ENCODE peak calls at places on chromosomes 3 and 15, in seven cellular contexts. U, L, A, E, F, Q and R are unnamed samples.

GRCh38 chr3:7630925-7631324 is 770.0 kb downstream of the GRM7 start:
- DNase-seq in U (peak), L (no peak), A (peak), E (no peak), F (peak), Q (peak), R (peak)

GRCh38 chr3:13379191-13379830 is 40.8 kb downstream of the NUP210 start:
- DNase-seq in U (no peak), L (no peak), A (no peak), E (no peak), F (no peak), Q (peak), R (no peak)

GRCh38 chr3:159487304-159487703 is 501.3 kb upstream of the IL12A start:
- DNase-seq in U (no peak), L (no peak), A (no peak), E (no peak), F (no peak), Q (no peak), R (no peak)

GRCh38 chr3:151228291-151229125 is 25.5 kb upstream of the GPR171 start:
- DNase-seq in U (no peak), L (peak), A (no peak), E (no peak), F (no peak), Q (peak), R (peak)

GRCh38 chr3:162168715-162169114 is 672.1 kb downstream of the OTOL1 start:
- DNase-seq in U (no peak), L (no peak), A (no peak), E (no peak), F (no peak), Q (no peak), R (no peak)

GRCh38 chr15:77507911-77508310 is 87.2 kb downstream of the HMG20A start:
- DNase-seq in U (no peak), L (no peak), A (no peak), E (no peak), F (peak), Q (no peak), R (peak)

GRCh38 chr3:100097919-100098896 is 16.1 kb downstream of the FILIP1L start:
- DNase-seq in U (peak), L (no peak), A (peak), E (no peak), F (peak), Q (no peak), R (no peak)

GRCh38 chr15:58521293-58521991 is 89.7 kb downstream of the LIPC start:
- DNase-seq in U (peak), L (peak), A (peak), E (no peak), F (peak), Q (peak), R (no peak)

GRCh38 chr15:67165653-67166260 is 88.7 kb downstream of the AAGAB start:
- DNase-seq in U (no peak), L (no peak), A (no peak), E (no peak), F (no peak), Q (peak), R (no peak)

GRCh38 chr15:98865397-98866339 is 141.9 kb downstream of the PGPEP1L start:
- DNase-seq in U (peak), L (no peak), A (peak), E (peak), F (peak), Q (peak), R (peak)

GRCh38 chr3:143830063-143830462 is 18.2 kb downstream of the SLC9A9 start:
- DNase-seq in U (no peak), L (no peak), A (no peak), E (no peak), F (no peak), Q (no peak), R (no peak)

GRCh38 chr15:92930776-92931175 is 30.7 kb downstream of the CHD2 start:
- DNase-seq in U (no peak), L (no peak), A (no peak), E (no peak), F (no peak), Q (peak), R (no peak)

GRCh38 chr3:189349772-189350171 is 178.0 kb downstream of the TPRG1 start:
- DNase-seq in U (no peak), L (peak), A (no peak), E (no peak), F (no peak), Q (no peak), R (no peak)

GRCh38 chr15:91929509-91929908 is 76.0 kb downstream of the SLCO3A1 start:
- DNase-seq in U (no peak), L (no peak), A (no peak), E (no peak), F (no peak), Q (no peak), R (no peak)

GRCh38 chr3:14946749-14947104 is 656 bp upstream of the NR2C2 start:
- DNase-seq in U (no peak), L (no peak), A (no peak), E (no peak), F (no peak), Q (no peak), R (no peak)
- H3K4me3 ChIP-seq in U (peak), L (peak), A (peak), E (peak), F (peak), Q (peak), R (peak)

GRCh38 chr3:42159147-42159546 is 68.0 kb downstream of the TRAK1 start:
- DNase-seq in U (no peak), L (no peak), A (no peak), E (no peak), F (no peak), Q (no peak), R (no peak)
- H3K4me3 ChIP-seq in U (no peak), L (peak), A (no peak), E (no peak), F (no peak), Q (no peak), R (no peak)

DNA sequence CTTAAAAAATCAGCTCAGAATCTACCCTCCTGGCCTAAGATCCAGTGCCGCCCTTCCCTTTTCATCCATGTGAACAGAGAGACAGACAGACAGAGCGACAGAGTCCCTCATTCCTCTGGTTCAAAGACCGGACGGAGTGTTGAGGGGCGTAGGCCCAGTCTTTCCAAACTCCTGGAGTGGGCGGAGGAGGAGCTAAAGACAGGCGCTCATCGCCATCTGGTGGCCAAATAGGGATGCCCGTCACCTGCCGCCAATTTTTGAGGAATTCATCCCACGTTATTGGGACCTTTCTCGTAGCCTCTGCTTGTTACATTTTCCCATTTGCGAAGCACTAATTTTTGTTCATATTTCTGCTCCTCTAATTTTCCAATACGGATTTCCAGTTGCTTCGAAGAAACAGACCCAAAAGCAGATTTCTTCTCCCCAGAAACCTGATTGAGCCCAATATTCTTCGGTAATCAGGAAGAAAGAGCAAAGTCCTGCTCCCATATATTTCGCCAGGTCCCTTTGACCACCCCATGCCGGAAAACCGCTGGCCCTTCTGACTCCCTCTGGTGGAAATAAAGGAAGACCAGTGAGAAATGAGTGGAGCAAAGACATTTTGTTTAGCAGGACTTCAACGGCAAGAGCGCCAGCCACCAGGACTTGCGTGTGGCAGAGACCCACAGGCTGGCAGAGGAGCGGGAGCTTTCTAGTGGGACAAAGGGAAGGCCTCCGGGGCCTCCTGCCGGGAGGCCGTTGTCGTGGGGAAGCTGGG is 88.0 kb downstream of the LRRK1 start:
- DNase-seq in U (peak), L (peak), A (peak), E (no peak), F (peak), Q (peak), R (peak)
- H3K4me3 ChIP-seq in U (no peak), L (no peak), A (no peak), E (no peak), F (no peak), Q (no peak), R (peak)

DNA sequence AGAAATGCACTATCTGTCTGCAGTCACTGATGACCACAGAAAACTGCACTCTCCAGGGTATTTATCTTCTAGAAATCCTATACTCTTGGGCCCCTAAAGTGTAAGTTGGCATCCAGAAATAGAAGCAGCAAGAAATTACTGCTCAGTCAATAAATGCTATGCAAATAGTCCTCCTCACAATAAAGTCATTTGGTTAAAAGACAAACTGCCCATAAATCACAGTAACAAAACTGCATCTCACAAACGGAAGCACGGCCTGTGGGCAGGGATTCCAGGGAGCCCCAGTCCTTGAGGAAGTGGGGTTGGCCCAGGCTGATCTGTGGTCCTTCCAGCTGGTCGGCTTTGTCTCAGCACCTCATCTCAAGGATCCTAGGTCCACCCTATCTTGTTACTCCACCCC is 29.8 kb upstream of the SPATA12 start:
- DNase-seq in U (no peak), L (no peak), A (no peak), E (no peak), F (no peak), Q (no peak), R (no peak)
- H3K4me3 ChIP-seq in U (no peak), L (no peak), A (no peak), E (no peak), F (no peak), Q (no peak), R (no peak)

GRCh38 chr15:81869161-81869928 is 176.5 kb downstream of the MEX3B start:
- DNase-seq in U (no peak), L (no peak), A (no peak), E (no peak), F (no peak), Q (no peak), R (no peak)
- H3K4me3 ChIP-seq in U (no peak), L (no peak), A (no peak), E (no peak), F (no peak), Q (no peak), R (no peak)

GRCh38 chr3:133926736-133927542 is 31.3 kb upstream of the RAB6B start:
- DNase-seq in U (no peak), L (no peak), A (no peak), E (no peak), F (peak), Q (peak), R (no peak)

GRCh38 chr3:133927543-133928066 is 31.9 kb upstream of the RAB6B start:
- DNase-seq in U (no peak), L (peak), A (peak), E (peak), F (peak), Q (peak), R (peak)

GRCh38 chr3:133930341-133930933 is 34.8 kb upstream of the RAB6B start:
- DNase-seq in U (no peak), L (peak), A (no peak), E (no peak), F (no peak), Q (peak), R (no peak)

GRCh38 chr3:133928903-133929607 is 33.4 kb upstream of the RAB6B start:
- DNase-seq in U (no peak), L (no peak), A (no peak), E (no peak), F (no peak), Q (no peak), R (no peak)

DNA sequence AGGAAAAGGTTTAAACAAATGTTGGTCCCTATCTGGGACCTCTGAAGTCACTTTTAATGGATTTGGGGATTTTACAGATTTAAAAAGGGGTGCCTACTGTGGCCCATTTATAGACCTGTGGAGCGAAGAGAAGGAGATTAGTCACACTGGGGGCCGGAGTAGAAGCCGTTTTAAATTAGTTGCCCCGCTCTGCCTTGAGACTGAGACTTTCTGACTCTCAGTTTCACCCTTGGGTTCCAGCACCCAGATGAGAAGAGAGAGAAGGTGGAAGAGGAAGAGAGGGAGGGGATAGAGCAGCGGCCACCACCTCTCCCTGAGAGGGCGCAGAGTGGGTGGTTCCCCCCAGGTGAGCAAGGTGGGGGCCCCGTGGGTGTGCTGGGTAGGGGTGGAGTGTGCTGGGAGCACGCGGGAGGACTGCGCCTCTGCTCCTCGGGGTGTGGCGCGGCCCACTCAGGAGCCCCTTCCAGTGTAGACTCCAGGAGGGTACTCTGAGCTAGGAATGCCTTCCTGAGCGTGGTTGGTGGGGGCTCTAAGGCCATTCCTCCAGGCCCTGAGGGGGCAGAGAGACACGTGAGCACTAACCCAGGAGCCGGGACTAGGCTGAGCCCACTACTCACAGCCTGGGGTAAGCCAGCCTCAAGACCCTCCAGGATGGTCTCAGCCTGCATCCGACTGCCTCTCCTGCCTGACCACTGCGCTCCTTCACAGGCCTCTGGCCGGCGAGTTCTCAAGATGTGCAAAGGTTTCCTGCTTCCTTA is 32.6 kb upstream of the RAB6B start:
- DNase-seq in U (no peak), L (no peak), A (no peak), E (no peak), F (no peak), Q (no peak), R (no peak)
- H3K4me3 ChIP-seq in U (no peak), L (no peak), A (no peak), E (peak), F (no peak), Q (peak), R (no peak)

GRCh38 chr15:90838066-90838465 is 30.3 kb upstream of the FURIN start:
- DNase-seq in U (no peak), L (peak), A (no peak), E (peak), F (no peak), Q (no peak), R (no peak)

GRCh38 chr15:90838544-90838943 is 29.8 kb upstream of the FURIN start:
- DNase-seq in U (no peak), L (no peak), A (no peak), E (no peak), F (no peak), Q (no peak), R (no peak)

GRCh38 chr15:90840954-90841353 is 27.4 kb upstream of the FURIN start:
- DNase-seq in U (no peak), L (no peak), A (no peak), E (no peak), F (no peak), Q (peak), R (no peak)

GRCh38 chr15:90840157-90840855 is 28.1 kb upstream of the FURIN start:
- DNase-seq in U (no peak), L (no peak), A (no peak), E (no peak), F (no peak), Q (no peak), R (no peak)

GRCh38 chr15:90839187-90840071 is 29.0 kb upstream of the FURIN start:
- DNase-seq in U (no peak), L (peak), A (no peak), E (no peak), F (peak), Q (no peak), R (peak)
- H3K4me3 ChIP-seq in U (no peak), L (peak), A (no peak), E (peak), F (no peak), Q (no peak), R (peak)